ENCODE peak calls at places on chromosomes 4 and X, in eight cellular contexts. Z, D, E, G, B, M, R and O are unnamed samples.

GRCh38 chr4:80610845-80611244 is 275.3 kb downstream of the CFAP299 start:
- DNase-seq in Z (peak), G (peak), R (no peak), M (no peak), E (peak), B (peak), D (peak), O (peak)

GRCh38 chrX:125289209-125289608 is 30.5 kb upstream of the TEX13C start:
- DNase-seq in R (no peak), M (no peak), G (no peak), D (no peak), Z (no peak), E (no peak), B (no peak), O (no peak)

GRCh38 chrX:2568125-2568524 is 67.3 kb upstream of the DHRSX start:
- DNase-seq in R (no peak), G (no peak), Z (no peak), M (no peak), B (no peak), D (no peak), E (no peak), O (no peak)

GRCh38 chr4:109827672-109828071 is at the start of gene RRH:
- DNase-seq in E (no peak), B (no peak), D (no peak), M (no peak), G (no peak), Z (no peak), R (no peak), O (no peak)

GRCh38 chr4:139777757-139778156 is 112.1 kb downstream of the MGST2 start:
- DNase-seq in D (no peak), R (peak), E (no peak), M (no peak), G (no peak), B (no peak), Z (no peak), O (no peak)

GRCh38 chr4:95867919-95868318 is 28.0 kb downstream of the PDHA2 start:
- DNase-seq in R (no peak), E (peak), B (no peak), M (no peak), G (no peak), D (peak), Z (no peak), O (peak)

GRCh38 chr4:106615407-106615945 is 246.9 kb upstream of the GIMD1 start:
- DNase-seq in E (no peak), G (no peak), M (no peak), Z (no peak), R (no peak), D (no peak), B (no peak), O (no peak)

GRCh38 chr4:61202100-61202637 is 2.0 kb downstream of the ADGRL3 start:
- DNase-seq in Z (peak), B (no peak), D (peak), R (no peak), E (no peak), M (no peak), G (no peak), O (peak)

GRCh38 chr4:8774071-8774470 is 97.6 kb downstream of the HMX1 start:
- DNase-seq in M (no peak), E (no peak), D (no peak), Z (no peak), B (no peak), R (peak), G (no peak), O (no peak)

GRCh38 chr4:6461301-6462165 is 10.9 kb downstream of the PPP2R2C start:
- DNase-seq in G (no peak), D (no peak), Z (peak), R (no peak), E (no peak), B (no peak), M (no peak), O (no peak)

GRCh38 chr4:40723728-40724127 is 26.0 kb upstream of the NSUN7 start:
- DNase-seq in G (no peak), E (no peak), R (no peak), M (no peak), D (no peak), B (no peak), Z (no peak), O (no peak)

GRCh38 chr4:7041851-7042696 is 1.1 kb upstream of the TADA2B start:
- DNase-seq in R (peak), M (peak), Z (no peak), B (no peak), D (no peak), E (no peak), G (no peak), O (peak)

GRCh38 chr4:57078685-57079521 is 31.3 kb downstream of the IGFBP7 start:
- DNase-seq in G (no peak), D (no peak), M (no peak), B (no peak), E (no peak), Z (no peak), R (no peak), O (peak)

GRCh38 chr4:24024597-24024996 is 134.8 kb upstream of the PPARGC1A start:
- DNase-seq in R (no peak), M (no peak), B (no peak), Z (peak), G (peak), E (no peak), D (peak), O (peak)

GRCh38 chr4:5460106-5460801 is 248.1 kb downstream of the EVC2 start:
- DNase-seq in G (peak), B (peak), D (peak), E (peak), M (peak), R (no peak), Z (peak), O (peak)

GRCh38 chrX:47772764-47773163 is 63.9 kb upstream of the ZNF81 start:
- DNase-seq in E (no peak), R (no peak), Z (no peak), G (no peak), D (no peak), M (no peak), B (no peak), O (no peak)

GRCh38 chr4:77314697-77315096 is 157.7 kb downstream of the CCNG2 start:
- DNase-seq in G (no peak), D (no peak), E (no peak), Z (no peak), M (no peak), R (no peak), B (no peak), O (no peak)
- TF ChIP-seq CTCF in G (no peak), D (no peak), E (no peak), Z (no peak), M (no peak), R (no peak), B (no peak), O (no peak)

DNA sequence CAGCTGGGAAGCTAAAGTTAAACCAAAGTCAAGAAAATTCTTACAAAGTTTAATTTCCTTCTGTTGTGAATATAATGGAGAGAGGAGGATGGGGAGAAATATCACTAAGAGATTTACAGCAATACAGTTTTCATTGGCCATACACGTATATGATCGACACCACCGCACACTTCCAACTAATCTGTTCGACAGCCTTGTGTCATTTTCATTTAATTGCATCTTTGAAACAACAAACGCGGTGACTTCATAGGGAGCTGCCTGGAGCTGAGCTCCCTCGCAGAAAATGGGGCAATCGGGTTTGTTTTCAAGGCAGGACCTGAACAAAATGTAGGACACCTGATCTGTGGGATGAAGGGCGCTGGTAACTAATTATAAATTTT is 1.3 kb downstream of the PTPN13 start:
- DNase-seq in G (no peak), Z (peak), B (no peak), D (no peak), R (no peak), M (no peak), E (no peak), O (peak)
- H3K4me3 ChIP-seq in G (peak), Z (peak), B (peak), D (peak), R (peak), M (peak), E (no peak), O (peak)

GRCh38 chr4:135418353-135418752 is 1216.8 kb upstream of the PABPC4L start:
- DNase-seq in G (no peak), M (no peak), D (peak), E (peak), B (peak), Z (no peak), R (no peak), O (peak)
- TF ChIP-seq CTCF in G (peak), M (no peak), D (peak), E (peak), B (peak), Z (peak), R (no peak), O (peak)

GRCh38 chr4:182808673-182809416 is 108.3 kb downstream of the DCTD start:
- DNase-seq in D (no peak), R (no peak), E (no peak), Z (no peak), B (peak), M (no peak), G (no peak), O (no peak)
- H3K4me3 ChIP-seq in D (no peak), R (no peak), E (no peak), Z (no peak), B (no peak), M (no peak), G (no peak), O (no peak)

GRCh38 chr4:165327211-165328100 is at the start of gene MSMO1:
- DNase-seq in E (peak), Z (peak), B (peak), M (peak), R (peak), G (peak), D (peak), O (peak)

GRCh38 chr4:165328101-165328425 is 594 bp downstream of the MSMO1 start:
- DNase-seq in E (no peak), R (no peak), M (no peak), D (no peak), B (no peak), G (no peak), Z (no peak), O (no peak)

GRCh38 chr4:165328708-165329107 is 1.2 kb downstream of the MSMO1 start:
- DNase-seq in M (no peak), B (no peak), G (no peak), D (no peak), E (no peak), Z (no peak), R (no peak), O (no peak)

GRCh38 chr4:165325732-165326512 is 1.5 kb upstream of the MSMO1 start:
- DNase-seq in B (peak), R (no peak), E (no peak), Z (peak), D (peak), G (peak), M (no peak), O (peak)

GRCh38 chr4:165326831-165327210 is 648 bp upstream of the MSMO1 start:
- DNase-seq in M (no peak), R (no peak), Z (peak), D (peak), B (peak), G (no peak), E (peak), O (peak)
- TF ChIP-seq CTCF in M (no peak), R (no peak), Z (no peak), D (no peak), B (no peak), G (no peak), E (no peak), O (no peak)

GRCh38 chr4:183241771-183242170 is 78.3 kb downstream of the CLDN22 start:
- DNase-seq in D (peak), G (no peak), R (no peak), B (no peak), E (no peak), Z (peak), M (no peak), O (peak)
- H3K4me3 ChIP-seq in D (no peak), G (no peak), R (no peak), B (no peak), E (no peak), Z (no peak), M (no peak), O (no peak)

GRCh38 chr4:75048208-75048879 is 115.4 kb downstream of the PARM1 start:
- DNase-seq in M (no peak), G (no peak), E (no peak), B (no peak), D (no peak), R (no peak), Z (no peak), O (no peak)
- TF ChIP-seq CTCF in M (no peak), G (peak), E (peak), B (peak), D (no peak), R (no peak), Z (no peak), O (peak)

DNA sequence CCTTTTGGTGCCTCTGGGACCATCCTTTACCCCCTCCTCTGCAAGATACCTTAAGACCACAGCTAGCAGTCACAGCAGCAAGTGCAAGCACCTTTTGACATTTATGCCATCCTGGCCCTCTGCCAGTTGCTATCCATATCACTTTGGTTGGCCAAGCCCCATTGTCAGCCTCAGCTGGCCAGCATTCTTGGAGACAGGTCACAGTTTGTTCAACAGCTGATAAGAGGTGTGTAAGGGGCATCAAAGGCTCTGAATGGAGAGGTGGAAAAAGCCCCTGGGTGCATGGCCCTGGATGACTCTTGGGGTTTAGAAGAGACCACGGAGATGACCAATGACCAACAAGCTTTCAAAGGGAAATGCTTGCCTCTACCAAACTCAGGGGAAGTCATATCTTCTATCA is 133.6 kb upstream of the MAMLD1 start:
- DNase-seq in M (no peak), R (no peak), Z (no peak), B (no peak), D (no peak), G (no peak), E (no peak), O (no peak)
- H3K4me3 ChIP-seq in M (no peak), R (no peak), Z (no peak), B (no peak), D (no peak), G (no peak), E (no peak), O (no peak)

DNA sequence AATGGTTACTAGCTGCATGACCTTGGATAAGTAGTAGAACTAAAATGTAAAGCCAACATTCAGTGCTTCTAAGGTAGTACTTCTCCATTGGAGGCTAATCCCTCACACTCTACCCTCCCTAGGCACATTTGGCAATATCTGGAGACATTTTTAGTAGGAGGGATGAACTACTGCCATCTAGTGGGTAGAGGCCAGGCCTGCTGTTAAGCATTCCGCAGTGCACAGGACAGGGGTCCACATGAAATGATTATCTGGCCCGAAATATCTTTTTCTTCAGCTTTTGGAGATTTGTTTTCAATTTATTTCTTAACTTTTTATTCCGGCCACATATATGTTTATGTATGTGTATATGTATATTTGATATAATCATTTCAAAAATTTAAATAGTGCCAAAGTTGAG is 36.0 kb upstream of the SPANXC start:
- DNase-seq in G (no peak), E (peak), Z (peak), M (no peak), D (peak), B (peak), R (no peak), O (peak)
- TF ChIP-seq CTCF in G (peak), E (peak), Z (peak), M (peak), D (peak), B (peak), R (peak), O (peak)